ENCODE peak calls at places on chromosome 11, in nine cellular contexts. V, J, N, H, L, U, D, Z and C are unnamed samples.

GRCh38 chr11:69912161-69912910 is 93.1 kb upstream of the FGF3 start:
- DNase-seq in V (no peak), J (no peak), N (peak), H (no peak), L (no peak), U (no peak), D (no peak), Z (no peak), C (no peak)

GRCh38 chr11:45880772-45881570 is 4.5 kb upstream of the MAPK8IP1 start:
- DNase-seq in V (no peak), J (no peak), N (no peak), H (peak), L (no peak), U (no peak), D (no peak), Z (no peak), C (no peak)

GRCh38 chr11:114478768-114479167 is 39.5 kb downstream of the REXO2 start:
- DNase-seq in V (no peak), J (no peak), N (no peak), H (no peak), L (no peak), U (no peak), D (no peak), Z (no peak), C (no peak)

GRCh38 chr11:9956483-9956882 is 292.6 kb downstream of the SWAP70 start:
- DNase-seq in V (no peak), J (no peak), N (no peak), H (no peak), L (no peak), U (no peak), D (no peak), Z (no peak), C (no peak)

GRCh38 chr11:64319421-64319761 is 1.5 kb downstream of the PRDX5 start:
- DNase-seq in V (no peak), J (peak), N (no peak), H (no peak), L (no peak), U (no peak), D (no peak), Z (no peak), C (no peak)

GRCh38 chr11:110728883-110729282 is 16.6 kb upstream of the ARHGAP20 start:
- DNase-seq in V (no peak), J (no peak), N (no peak), H (no peak), L (no peak), U (no peak), D (no peak), Z (no peak), C (no peak)

GRCh38 chr11:22165087-22165486 is 27.8 kb upstream of the ANO5 start:
- DNase-seq in V (no peak), J (no peak), N (no peak), H (no peak), L (no peak), U (no peak), D (no peak), Z (no peak), C (no peak)

GRCh38 chr11:10327254-10327653 is 22.4 kb downstream of the ADM start:
- DNase-seq in V (no peak), J (no peak), N (no peak), H (no peak), L (no peak), U (no peak), D (no peak), Z (no peak), C (no peak)

GRCh38 chr11:1824221-1825038 is 10.4 kb upstream of the SYT8 start:
- DNase-seq in V (no peak), J (no peak), N (no peak), H (no peak), L (no peak), U (no peak), D (no peak), Z (no peak), C (no peak)

GRCh38 chr11:101215069-101215468 is 85.5 kb upstream of the PGR start:
- DNase-seq in V (no peak), J (no peak), N (no peak), H (no peak), L (no peak), U (no peak), D (no peak), Z (no peak), C (no peak)

GRCh38 chr11:63532799-63533475 is 3.7 kb upstream of the PLAAT4 start:
- DNase-seq in V (no peak), J (no peak), N (no peak), H (no peak), L (no peak), U (no peak), D (no peak), Z (no peak), C (no peak)

GRCh38 chr11:59705281-59705680 is 8.4 kb downstream of the OR10V1 start:
- DNase-seq in V (no peak), J (no peak), N (no peak), H (no peak), L (no peak), U (no peak), D (no peak), Z (no peak), C (no peak)

GRCh38 chr11:18749681-18750319 is 23.8 kb upstream of the IGSF22 start:
- DNase-seq in V (no peak), J (peak), N (no peak), H (no peak), L (no peak), U (peak), D (no peak), Z (no peak), C (no peak)

GRCh38 chr11:3984896-3985295 is 109.7 kb upstream of the RRM1 start:
- DNase-seq in V (no peak), J (no peak), N (no peak), H (no peak), L (peak), U (no peak), D (no peak), Z (no peak), C (no peak)

GRCh38 chr11:64023731-64024710 is 11.7 kb upstream of the FLRT1 start:
- DNase-seq in V (no peak), J (no peak), N (no peak), H (no peak), L (no peak), U (no peak), D (no peak), Z (no peak), C (no peak)

GRCh38 chr11:47342036-47342803 is 10.3 kb downstream of the MYBPC3 start:
- DNase-seq in V (no peak), J (no peak), N (no peak), H (no peak), L (no peak), U (no peak), D (no peak), Z (no peak), C (no peak)

GRCh38 chr11:71145368-71145767 is 107.0 kb downstream of the SHANK2 start:
- DNase-seq in V (no peak), J (no peak), N (no peak), H (no peak), L (no peak), U (no peak), D (no peak), Z (no peak), C (no peak)

GRCh38 chr11:34250732-34251639 is 106.8 kb downstream of the ABTB2 start:
- DNase-seq in V (peak), J (peak), N (peak), H (no peak), L (peak), U (peak), D (peak), Z (peak), C (peak)